ENCODE peak calls at places on chromosomes 13 and 19, in eight cellular contexts. Y, Z, G, L, I, J, O and C are unnamed samples. For H3K36me3, the result is how much of the 10 kb centered on the place peaks cover.

GRCh38 chr19:46631481-46631880 is 4.5 kb downstream of the GNG8 start:
- DNase-seq in I (no peak), G (no peak), O (no peak), Y (no peak), J (peak), L (no peak), Z (no peak), C (no peak)

GRCh38 chr19:901216-902092 is 8.2 kb downstream of the RNU6-9 start:
- DNase-seq in O (no peak), G (no peak), I (no peak), J (no peak), Y (no peak), L (no peak), Z (no peak), C (no peak)

GRCh38 chr13:107964356-107964755 is 251.0 kb downstream of the LIG4 start:
- DNase-seq in G (no peak), J (no peak), O (no peak), L (no peak), Z (no peak), Y (no peak), I (no peak), C (no peak)

GRCh38 chr13:33466262-33466661 is 180.7 kb upstream of the STARD13 start:
- DNase-seq in Y (no peak), J (no peak), Z (no peak), L (no peak), I (no peak), G (no peak), O (no peak), C (no peak)

GRCh38 chr19:6801397-6802086 is 29.0 kb downstream of the VAV1 start:
- DNase-seq in J (peak), L (peak), O (peak), G (peak), Z (peak), Y (peak), I (no peak), C (no peak)

GRCh38 chr13:99404005-99404755 is 97.0 kb upstream of the GPR183 start:
- DNase-seq in Y (no peak), Z (peak), G (no peak), O (no peak), L (no peak), I (no peak), J (no peak), C (no peak)

GRCh38 chr13:19052931-19053330 is 128.7 kb downstream of the TUBA3C start:
- DNase-seq in Y (no peak), G (no peak), L (no peak), Z (no peak), O (no peak), J (no peak), I (no peak), C (no peak)

GRCh38 chr19:30102239-30102638 is 160.2 kb downstream of the URI1 start:
- DNase-seq in G (no peak), Z (no peak), O (no peak), J (no peak), L (no peak), Y (no peak), I (no peak), C (no peak)

GRCh38 chr13:113915012-113915763 is 51.3 kb upstream of the GAS6 start:
- DNase-seq in Y (no peak), J (no peak), G (no peak), O (no peak), L (no peak), I (no peak), Z (peak), C (no peak)

GRCh38 chr19:3140667-3141038 is 4.8 kb downstream of the GNA15 start:
- DNase-seq in G (no peak), J (no peak), Y (no peak), L (no peak), I (no peak), O (no peak), Z (no peak), C (no peak)

GRCh38 chr13:30998548-30999140 is 66.2 kb downstream of the TEX26 start:
- DNase-seq in G (no peak), J (peak), I (peak), Z (no peak), Y (no peak), O (no peak), L (no peak), C (no peak)

GRCh38 chr13:105587786-105588185 is 947.7 kb downstream of the EFNB2 start:
- DNase-seq in J (peak), I (no peak), L (peak), Y (no peak), Z (no peak), O (no peak), G (no peak), C (no peak)

GRCh38 chr19:35718345-35719041 is 690 bp downstream of the KMT2B start:
- DNase-seq in G (peak), J (peak), Z (peak), Y (peak), I (no peak), O (peak), L (peak), C (no peak)

GRCh38 chr19:47520343-47520806 is 5.5 kb upstream of the NAPA start:
- DNase-seq in O (no peak), G (no peak), J (no peak), I (no peak), Z (no peak), L (no peak), Y (no peak), C (no peak)

GRCh38 chr13:45512148-45512498 is 47.4 kb downstream of the COG3 start:
- DNase-seq in J (peak), G (no peak), O (no peak), Y (no peak), L (no peak), Z (no peak), I (no peak), C (no peak)

GRCh38 chr13:43237616-43238015 is 214.2 kb downstream of the DNAJC15 start:
- DNase-seq in I (no peak), J (peak), G (no peak), Y (no peak), O (no peak), L (no peak), Z (no peak), C (no peak)

GRCh38 chr19:47901370-47901769 is 15.3 kb upstream of the SULT2A1 start:
- DNase-seq in O (no peak), I (no peak), Y (no peak), Z (no peak), G (no peak), L (no peak), J (no peak), C (no peak)

GRCh38 chr19:4215807-4216206 is 13.5 kb upstream of the EBI3 start:
- DNase-seq in L (no peak), Z (no peak), G (no peak), J (no peak), Y (no peak), I (no peak), O (no peak), C (no peak)

GRCh38 chr19:45514376-45515051 is 7.2 kb downstream of the VASP start:
- DNase-seq in I (no peak), G (peak), Z (no peak), L (peak), Y (no peak), O (no peak), J (no peak), C (no peak)
- H3K4me3 ChIP-seq in I (no peak), G (no peak), Z (no peak), L (no peak), Y (no peak), O (peak), J (no peak), C (no peak)

GRCh38 chr19:54463531-54464043 is at the start of gene LENG9:
- DNase-seq in G (peak), I (peak), L (peak), O (peak), Z (peak), Y (peak), J (peak), C (peak)

GRCh38 chr19:54460230-54461005 is 3.2 kb downstream of the LENG9 start:
- DNase-seq in I (no peak), Z (no peak), L (peak), G (no peak), Y (no peak), J (no peak), O (no peak), C (no peak)

GRCh38 chr19:54462713-54463530 is 656 bp downstream of the LENG9 start:
- DNase-seq in G (peak), Z (peak), O (peak), I (peak), Y (peak), J (peak), L (peak), C (no peak)

GRCh38 chr19:54461201-54462071 is 2.1 kb downstream of the LENG9 start:
- DNase-seq in Z (peak), O (no peak), L (peak), J (no peak), I (no peak), Y (no peak), G (no peak), C (no peak)

DNA sequence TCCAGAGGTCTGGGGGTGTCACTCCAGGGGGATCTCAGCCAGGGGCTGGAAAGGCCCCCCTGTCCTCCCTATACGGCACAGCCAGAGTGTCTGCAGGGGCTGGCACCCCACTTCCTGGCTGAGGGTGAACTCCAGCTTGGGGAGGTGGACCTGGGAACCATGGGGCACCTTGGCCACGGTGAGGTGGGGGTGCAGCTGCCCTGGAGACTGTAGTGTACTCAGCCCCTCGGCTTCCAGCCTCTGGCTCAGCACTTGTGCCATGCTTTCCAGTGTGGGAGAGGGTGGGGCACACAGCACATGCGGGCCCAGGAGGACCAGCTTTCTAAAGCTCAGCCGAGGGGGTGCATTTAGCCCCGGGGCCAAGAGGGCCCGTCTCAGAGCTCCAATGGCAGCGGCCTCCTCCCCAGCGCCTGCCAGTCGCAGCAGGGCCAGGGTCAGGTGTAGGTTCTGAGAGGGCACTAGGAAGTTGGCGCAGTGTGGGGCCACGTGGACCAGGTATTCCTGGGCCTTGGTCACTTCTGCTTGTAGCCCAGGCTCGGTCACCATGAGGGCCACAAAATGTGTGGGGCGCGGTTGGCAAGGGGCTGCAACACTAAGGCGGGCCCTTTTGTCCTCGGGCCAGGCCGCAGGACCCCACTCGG is 1.4 kb downstream of the LENG9 start:
- DNase-seq in G (peak), Y (no peak), I (no peak), J (no peak), O (no peak), L (no peak), Z (peak), C (no peak)
- H3K36me3 ChIP-seq in G (under half), Y (under half), I (under half), J (under half), O (under half), L (under half), Z (under half), C (under half)

GRCh38 chr13:110306340-110306959 is 507 bp downstream of the COL4A1 start:
- DNase-seq in I (peak), L (no peak), Y (no peak), G (no peak), J (peak), Z (peak), O (no peak), C (no peak)
- TF ChIP-seq CTCF in I (no peak), L (no peak), Y (no peak), G (no peak), J (no peak), Z (no peak), O (no peak), C (no peak)

GRCh38 chr13:27573265-27573664 is 47.1 kb downstream of the LNX2 start:
- DNase-seq in L (no peak), Y (no peak), O (no peak), G (no peak), J (peak), Z (no peak), I (no peak), C (peak)

GRCh38 chr13:27583645-27584044 is 36.7 kb downstream of the LNX2 start:
- DNase-seq in Z (no peak), G (no peak), L (no peak), J (peak), I (no peak), O (no peak), Y (no peak), C (no peak)

GRCh38 chr13:27574661-27575060 is 45.7 kb downstream of the LNX2 start:
- DNase-seq in Y (no peak), G (no peak), L (no peak), I (no peak), J (no peak), O (no peak), Z (no peak), C (no peak)

DNA sequence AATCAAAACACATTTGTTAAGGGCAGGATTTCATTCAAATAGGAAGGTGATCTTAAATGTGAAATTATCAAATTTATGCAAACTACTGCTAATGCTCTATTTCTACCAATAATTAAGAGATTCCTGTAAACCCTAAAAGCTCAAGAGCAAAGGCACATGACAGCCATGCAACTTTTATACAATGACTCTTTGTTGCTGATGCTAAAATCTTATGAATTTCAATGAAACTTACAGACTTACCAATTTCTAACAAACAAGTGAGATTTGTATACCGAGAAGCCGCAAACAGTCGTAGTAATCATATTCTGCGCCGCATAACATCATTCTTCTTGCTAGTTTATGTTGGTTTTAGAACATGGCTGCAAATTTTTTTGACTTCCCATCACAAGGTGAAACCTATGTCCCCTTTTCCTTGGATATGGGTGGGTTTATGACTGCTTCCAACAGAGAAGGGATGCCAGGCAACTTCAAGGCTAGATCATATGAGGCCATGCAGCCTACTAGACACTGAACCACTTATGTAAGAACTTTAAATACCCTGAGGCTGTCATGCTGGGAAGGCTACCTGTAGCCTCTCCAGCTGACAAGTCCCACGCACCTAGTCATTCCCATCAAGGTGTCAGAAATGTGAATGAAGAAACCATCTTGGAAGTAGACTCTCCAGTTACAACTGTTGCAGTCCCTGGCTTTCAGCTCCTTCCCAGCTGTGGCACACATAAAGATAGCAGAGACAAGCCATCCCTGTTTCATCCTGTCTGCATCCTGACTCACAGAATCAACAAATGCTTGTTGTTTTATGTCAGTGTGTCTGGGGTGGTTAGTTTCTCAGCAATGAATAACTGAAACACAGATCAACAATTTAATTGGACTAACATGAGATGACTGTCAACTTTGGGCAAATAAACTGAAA is 42.0 kb downstream of the LNX2 start:
- DNase-seq in I (no peak), O (no peak), Y (no peak), J (peak), L (no peak), Z (no peak), G (no peak), C (no peak)
- H3K4me3 ChIP-seq in I (no peak), O (no peak), Y (no peak), J (no peak), L (no peak), Z (no peak), G (no peak), C (no peak)

GRCh38 chr19:45216677-45217076 is 28.5 kb downstream of the EXOC3L2 start:
- DNase-seq in Y (no peak), L (no peak), I (no peak), G (no peak), J (peak), Z (no peak), O (no peak), C (no peak)

GRCh38 chr19:45217957-45218334 is 27.3 kb downstream of the EXOC3L2 start:
- DNase-seq in Y (no peak), Z (no peak), O (no peak), I (no peak), L (no peak), G (no peak), J (no peak), C (no peak)

GRCh38 chr19:45213031-45213430 is 32.2 kb downstream of the EXOC3L2 start:
- DNase-seq in J (no peak), O (no peak), G (no peak), Z (no peak), L (peak), Y (no peak), I (no peak), C (no peak)

GRCh38 chr19:45217193-45217956 is 27.8 kb downstream of the EXOC3L2 start:
- DNase-seq in O (no peak), Y (no peak), I (peak), L (peak), J (peak), G (no peak), Z (no peak), C (no peak)

GRCh38 chr19:45215391-45216191 is 29.6 kb downstream of the EXOC3L2 start:
- DNase-seq in I (peak), Z (no peak), Y (no peak), L (peak), J (peak), G (no peak), O (no peak), C (no peak)
- H3K36me3 ChIP-seq in I (under half), Z (under half), Y (under half), L (under half), J (under half), G (under half), O (under half), C (under half)

DNA sequence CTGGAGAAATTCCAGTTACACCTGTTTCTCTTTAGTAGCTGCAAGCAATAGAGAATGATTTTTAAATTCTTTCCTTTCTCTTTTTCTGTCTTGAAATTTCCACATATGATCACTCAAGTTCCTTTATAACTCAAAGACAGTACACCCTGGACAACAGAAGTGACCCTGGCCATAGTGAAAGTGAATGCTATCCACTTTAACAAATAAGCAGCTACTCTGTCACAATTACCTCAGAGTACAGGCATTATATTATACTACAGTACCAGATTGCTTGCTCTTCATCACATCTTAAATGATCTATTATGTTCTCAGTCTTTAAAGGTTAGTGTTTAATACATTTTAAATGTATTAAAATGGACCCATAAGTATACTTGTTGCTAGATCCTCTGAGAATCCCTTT is 136.2 kb downstream of the KLF12 start:
- DNase-seq in I (no peak), Z (no peak), Y (no peak), G (no peak), O (no peak), J (no peak), L (no peak), C (no peak)
- TF ChIP-seq CTCF in I (no peak), Z (no peak), Y (no peak), G (no peak), O (no peak), J (no peak), L (no peak), C (no peak)

GRCh38 chr19:33796164-33797100 is at the start of gene KCTD15:
- DNase-seq in Y (no peak), G (peak), L (peak), I (peak), J (peak), O (no peak), Z (no peak), C (no peak)
- H3K4me3 ChIP-seq in Y (peak), G (peak), L (peak), I (peak), J (peak), O (peak), Z (peak), C (peak)

DNA sequence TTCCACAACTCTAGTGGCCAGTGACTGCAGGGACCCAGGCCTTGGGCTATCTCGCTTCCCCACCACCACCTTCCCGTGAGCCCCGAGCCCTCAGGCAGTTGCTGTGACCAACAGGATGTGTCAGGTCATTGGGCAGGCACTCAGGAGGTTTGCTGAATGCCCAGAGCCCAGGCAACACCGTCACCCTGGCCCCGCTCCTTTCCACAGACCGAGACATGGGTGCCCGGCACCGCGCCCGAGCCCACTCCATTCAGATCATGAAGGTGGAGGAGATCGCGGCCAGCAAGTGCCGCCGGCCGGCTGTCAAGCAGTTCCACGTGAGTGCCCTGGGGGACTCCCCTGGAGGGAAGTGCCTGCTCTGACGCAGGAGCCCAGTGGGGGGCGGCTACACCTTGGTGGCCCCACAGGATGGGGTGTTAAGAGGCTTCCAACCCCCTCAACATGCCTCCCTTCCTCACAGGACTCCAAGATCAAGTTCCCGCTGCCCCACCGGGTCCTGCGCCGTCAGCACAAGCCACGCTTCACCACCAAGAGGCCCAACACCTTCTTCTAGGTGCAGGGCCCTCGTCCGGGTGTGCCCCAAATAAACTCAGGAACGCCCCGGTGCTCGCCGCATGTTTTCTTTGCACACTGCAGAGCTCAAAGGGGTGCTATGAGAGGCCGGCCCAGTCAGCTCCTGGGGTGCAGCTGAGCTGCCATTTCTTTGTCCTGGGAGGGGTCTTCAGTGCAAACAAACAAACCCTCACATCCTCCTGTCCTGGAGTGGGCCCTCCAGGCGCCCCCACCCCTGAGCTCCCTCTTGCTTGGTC is 3.2 kb downstream of the RPL18A start:
- DNase-seq in L (no peak), G (no peak), J (no peak), I (no peak), O (peak), Y (no peak), Z (no peak), C (no peak)
- H3K36me3 ChIP-seq in L (under half), G (under half), J (under half), I (under half), O (under half), Y (under half), Z (under half), C (under half)

GRCh38 chr13:37995052-37995451 is 125.5 kb upstream of the TRPC4 start:
- DNase-seq in G (no peak), I (peak), Y (no peak), Z (no peak), L (no peak), J (peak), O (no peak), C (peak)
- TF ChIP-seq CTCF in G (no peak), I (no peak), Y (no peak), Z (no peak), L (no peak), J (no peak), O (no peak), C (no peak)